ENCODE peak calls at places on chromosomes 12 and 14, in five cellular contexts. T is kidney tubule cell, I is A549, G is MM.1S, Z is C1 segment of cervical spinal cord. B is an unnamed sample.

GRCh38 chr12:106358410-106359241 is 1.1 kb downstream of the POLR3B start:
- DNase-seq in G (no peak), Z (no peak), I (peak; percentile 63), T (no peak), B (peak; percentile 80)

GRCh38 chr12:22083167-22083566 is 37.1 kb downstream of the CMAS start:
- DNase-seq in G (peak; percentile 48), T (peak; percentile 34), I (no peak), Z (no peak), B (peak; percentile 55)

GRCh38 chr12:132593071-132593470 is 17.3 kb downstream of the LRCOL1 start:
- DNase-seq in I (no peak), Z (no peak), G (no peak), T (no peak), B (no peak)

GRCh38 chr14:36952702-36953101 is 219.7 kb downstream of the SLC25A21 start:
- DNase-seq in T (peak; percentile 54), I (peak; percentile 24), G (no peak), Z (no peak), B (peak; percentile 80)

GRCh38 chr12:49874142-49874897 is 29.4 kb downstream of the FAIM2 start:
- DNase-seq in I (no peak), G (no peak), Z (no peak), T (no peak), B (no peak)

GRCh38 chr14:37142835-37143499 is 29.4 kb downstream of the SLC25A21 start:
- DNase-seq in I (no peak), T (peak; percentile 87), Z (no peak), G (no peak), B (peak; percentile 49)

GRCh38 chr12:121331268-121331667 is 20.9 kb downstream of the ANAPC5 start:
- DNase-seq in Z (no peak), I (no peak), G (no peak), T (no peak), B (peak; percentile 26)

GRCh38 chr12:132133952-132134652 is 10.0 kb downstream of the DDX51 start:
- DNase-seq in Z (no peak), I (no peak), G (no peak), T (no peak), B (no peak)

GRCh38 chr14:94489336-94489735 is 13.3 kb upstream of the SERPINA9 start:
- DNase-seq in T (no peak), I (no peak), Z (no peak), G (no peak), B (no peak)

GRCh38 chr12:131893605-131894312 is 663 bp upstream of the ULK1 start:
- DNase-seq in G (no peak), I (no peak), Z (no peak), T (no peak), B (no peak)

GRCh38 chr14:72516936-72517408 is 376.9 kb downstream of the DPF3 start:
- DNase-seq in I (no peak), Z (no peak), G (peak; percentile 72), T (peak; percentile 78), B (peak; percentile 93)

GRCh38 chr12:96219700-96220206 is 25.6 kb downstream of the ELK3 start:
- DNase-seq in G (no peak), I (peak; percentile 99), T (peak; percentile 99), Z (no peak), B (peak; percentile 94)

GRCh38 chr14:75340921-75341320 is 62.3 kb downstream of the FOS start:
- DNase-seq in G (no peak), I (no peak), Z (peak; percentile 18), T (no peak), B (peak; percentile 66)

GRCh38 chr14:102903248-102903888 is 19.1 kb upstream of the AMN start:
- DNase-seq in I (no peak), G (no peak), T (no peak), Z (no peak), B (no peak)

GRCh38 chr12:122161682-122162081 is 12.3 kb downstream of the IL31 start:
- DNase-seq in T (no peak), G (no peak), I (no peak), Z (no peak), B (no peak)

GRCh38 chr12:64780531-64781373 is 21.5 kb upstream of the GNS start:
- DNase-seq in I (peak; percentile 44), T (peak; percentile 64), Z (no peak), G (peak; percentile 61), B (no peak)

GRCh38 chr12:78820946-78821345 is 43.6 kb upstream of the SYT1 start:
- DNase-seq in T (no peak), I (no peak), G (no peak), Z (no peak), B (no peak)

GRCh38 chr12:69330475-69331473 is 17.4 kb upstream of the LYZ start:
- DNase-seq in T (peak; percentile 47), Z (no peak), I (no peak), G (peak; percentile 54), B (peak; percentile 18)

GRCh38 chr14:99619873-99620834 is 16.1 kb upstream of the CCDC85C start:
- DNase-seq in T (peak; percentile 79), G (no peak), I (no peak), Z (no peak), B (peak; percentile 10)

GRCh38 chr12:121791671-121792496 is 1.6 kb downstream of the RHOF start:
- DNase-seq in Z (no peak), G (no peak), T (peak; percentile 89), I (no peak), B (no peak)

GRCh38 chr12:94872671-94873367 is 130.7 kb downstream of the NDUFA12 start:
- DNase-seq in Z (no peak), T (no peak), I (no peak), G (no peak), B (no peak)